ENCODE peak calls at places on chromosome 11, in seven cellular contexts. R is effector memory CD4-positive, alpha-beta T cell; L is choroid plexus epithelial cell; P is fibroblast of the aortic adventitia; F is HuH-7; J is ureter; W is activated CD4-positive, alpha-beta T cell treated with anti-CD3 and anti-CD28 coated beads, Interleukin-2, amount 50 U/mL, for 24 hours. T is an unnamed sample.
A peak's percentile ranks its signal among the peaks of the same experiment; 100 is the strongest.

GRCh38 chr11:23236846-23237550 is 376.7 kb upstream of the CCDC179 start:
- DNase-seq in R (no peak), L (peak; percentile 87), P (peak; percentile 22), F (no peak), J (no peak), W (no peak), T (peak; percentile 57)

GRCh38 chr11:63680842-63681207 is 475 bp upstream of the RTN3 start:
- DNase-seq in R (no peak), L (no peak), P (no peak), F (peak; percentile 72), J (no peak), W (no peak), T (peak; percentile 44)

GRCh38 chr11:47160753-47161133 is 15.9 kb downstream of the ARFGAP2 start:
- DNase-seq in R (no peak), L (no peak), P (no peak), F (no peak), J (no peak), W (no peak), T (no peak)

GRCh38 chr11:120515186-120515723 is 3.7 kb downstream of the GRIK4 start:
- DNase-seq in R (no peak), L (no peak), P (no peak), F (no peak), J (no peak), W (no peak), T (no peak)

GRCh38 chr11:64643258-64643881 is 52.4 kb downstream of the SLC22A12 start:
- DNase-seq in R (no peak), L (no peak), P (no peak), F (no peak), J (no peak), W (no peak), T (no peak)

GRCh38 chr11:60925685-60926267 is 1.5 kb downstream of the TMEM132A start:
- DNase-seq in R (no peak), L (peak; percentile 35), P (peak; percentile 45), F (peak; percentile 78), J (no peak), W (no peak), T (peak; percentile 71)

GRCh38 chr11:69630009-69630870 is 10.7 kb upstream of the CCND1 start:
- DNase-seq in R (no peak), L (peak; percentile 39), P (no peak), F (no peak), J (no peak), W (no peak), T (peak; percentile 40)

GRCh38 chr11:10263929-10264328 is 30.1 kb downstream of the SBF2 start:
- DNase-seq in R (no peak), L (peak; percentile 61), P (peak; percentile 63), F (no peak), J (no peak), W (no peak), T (peak; percentile 73)

GRCh38 chr11:102683277-102683676 is 22.3 kb downstream of the MMP27 start:
- DNase-seq in R (no peak), L (no peak), P (no peak), F (peak; percentile 5), J (no peak), W (no peak), T (no peak)

GRCh38 chr11:84543367-84544159 is 1083.6 kb downstream of the DLG2 start:
- DNase-seq in R (no peak), L (no peak), P (no peak), F (no peak), J (no peak), W (no peak), T (no peak)

GRCh38 chr11:46447544-46447943 is 56.0 kb upstream of the CHRM4 start:
- DNase-seq in R (no peak), L (no peak), P (no peak), F (no peak), J (no peak), W (no peak), T (no peak)

GRCh38 chr11:41786087-41786486 is 326.6 kb upstream of the LRRC4C start:
- DNase-seq in R (no peak), L (no peak), P (no peak), F (no peak), J (no peak), W (no peak), T (no peak)

GRCh38 chr11:117872962-117873827 is 3.3 kb downstream of the FXYD6 start:
- DNase-seq in R (no peak), L (no peak), P (no peak), F (no peak), J (no peak), W (no peak), T (no peak)

GRCh38 chr11:78722786-78723185 is 148.1 kb upstream of the NARS2 start:
- DNase-seq in R (no peak), L (no peak), P (peak; percentile 18), F (no peak), J (no peak), W (no peak), T (no peak)

GRCh38 chr11:117523680-117524079 is 196.0 kb downstream of the CEP164 start:
- DNase-seq in R (no peak), L (peak; percentile 6), P (peak; percentile 20), F (no peak), J (no peak), W (no peak), T (peak; percentile 6)

GRCh38 chr11:113675003-113675471 is 31.1 kb downstream of the TMPRSS5 start:
- DNase-seq in R (no peak), L (peak; percentile 93), P (peak; percentile 86), F (no peak), J (no peak), W (no peak), T (peak; percentile 97)

GRCh38 chr11:118398797-118399564 is 2.4 kb upstream of the ATP5MG start:
- DNase-seq in R (peak; percentile 32), L (peak; percentile 44), P (no peak), F (no peak), J (no peak), W (no peak), T (no peak)